ENCODE peak calls at places on chromosomes 11 and 22, in five cellular contexts. I, A, E, J and L are unnamed samples.
A peak's percentile ranks its signal among the peaks of the same experiment; 100 is the strongest.

GRCh38 chr11:1452744-1453143 is 33.8 kb downstream of the MOB2 start:
- DNase-seq in A (no peak), E (no peak), I (no peak), J (no peak), L (no peak)

GRCh38 chr11:74754507-74755255 is 6.0 kb downstream of the RNF169 start:
- DNase-seq in A (no peak), J (no peak), I (no peak), E (peak; percentile 92), L (no peak)

GRCh38 chr22:35315855-35316745 is 16.4 kb downstream of the TOM1 start:
- DNase-seq in I (peak; percentile 64), A (peak; percentile 13), J (peak; percentile 77), E (no peak), L (no peak)

GRCh38 chr11:45485070-45485716 is 180.2 kb downstream of the CHST1 start:
- DNase-seq in A (no peak), J (no peak), I (peak; percentile 22), E (no peak), L (no peak)

GRCh38 chr11:117287668-117288067 is 3.5 kb upstream of the BACE1-AS start:
- DNase-seq in E (peak; percentile 37), I (no peak), A (no peak), J (no peak), L (no peak)

GRCh38 chr11:116692318-116693106 is 80.3 kb downstream of the BUD13 start:
- DNase-seq in A (peak; percentile 25), I (peak; percentile 61), J (no peak), E (no peak), L (no peak)

GRCh38 chr22:25739659-25740344 is 2.2 kb upstream of the MYO18B start:
- DNase-seq in J (no peak), I (no peak), A (no peak), E (no peak), L (no peak)

GRCh38 chr11:120225372-120225909 is 14.5 kb upstream of the POU2F3 start:
- DNase-seq in A (no peak), I (peak; percentile 79), E (peak; percentile 26), J (no peak), L (no peak)

GRCh38 chr11:130609121-130610035 is 160.9 kb downstream of the ADAMTS15 start:
- DNase-seq in I (no peak), E (no peak), A (peak; percentile 35), J (peak; percentile 74), L (peak; percentile 96)

GRCh38 chr11:68350759-68351449 is 38.5 kb downstream of the LRP5 start:
- DNase-seq in A (no peak), I (no peak), J (no peak), E (no peak), L (no peak)

GRCh38 chr11:84383571-84383970 is 1097.4 kb upstream of the CCDC90B start:
- DNase-seq in E (no peak), J (no peak), I (no peak), A (no peak), L (no peak)

GRCh38 chr11:84381666-84382065 is 1095.5 kb upstream of the CCDC90B start:
- DNase-seq in A (no peak), E (no peak), I (no peak), J (no peak), L (no peak)

GRCh38 chr11:84390441-84391078 is 1104.4 kb upstream of the CCDC90B start:
- DNase-seq in A (no peak), J (no peak), I (no peak), E (no peak), L (no peak)

DNA sequence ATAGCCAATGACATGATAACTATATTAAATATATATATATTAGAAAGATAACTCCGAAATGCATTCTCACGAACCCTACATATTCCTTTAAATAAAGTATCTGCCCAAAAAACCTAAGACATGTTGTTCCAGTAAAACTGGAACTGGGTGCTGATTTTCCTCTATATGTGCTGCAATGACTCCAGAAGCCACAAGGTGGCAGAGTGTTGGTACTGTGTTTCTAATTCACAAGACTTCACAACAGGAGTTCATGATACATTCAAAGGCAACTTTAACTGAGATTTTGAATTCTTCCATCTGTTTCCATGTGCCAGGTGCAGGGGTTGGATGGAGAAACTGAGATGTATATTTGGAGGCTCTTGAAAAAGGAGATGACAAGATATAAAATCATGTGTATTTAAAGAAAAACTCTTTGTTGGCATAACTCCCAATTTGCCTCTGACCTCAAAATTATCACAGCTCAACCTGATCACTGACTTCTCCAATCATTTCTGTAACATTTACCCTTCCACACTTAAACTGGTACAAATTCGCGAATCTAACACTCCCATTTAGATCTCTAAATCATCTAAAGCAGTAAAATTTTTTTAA is 1098.6 kb upstream of the CCDC90B start:
- DNase-seq in I (no peak), A (peak; percentile 56), E (peak; percentile 44), J (no peak), L (peak; percentile 72)
- TF ChIP-seq POLR2A in I (no peak), A (no peak), E (no peak), J (no peak), L (no peak)

DNA sequence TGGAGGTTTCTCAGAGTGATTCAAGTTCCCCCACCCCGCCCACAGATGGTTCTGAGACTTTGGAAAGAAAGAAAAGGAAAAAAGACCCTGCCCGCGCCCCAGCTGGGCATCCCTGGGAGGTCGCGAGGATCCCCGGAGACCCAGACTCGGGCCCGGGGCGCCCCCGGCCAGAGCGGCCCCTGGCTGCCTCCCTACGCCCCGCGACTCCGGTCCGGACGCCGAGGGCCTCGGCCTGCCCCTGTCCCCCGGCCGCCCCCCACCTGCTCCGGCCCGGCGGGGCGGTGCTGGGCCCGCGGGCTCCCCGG is 2.3 kb upstream of the AIFM3 start:
- DNase-seq in I (peak; percentile 71), A (no peak), E (no peak), J (no peak), L (no peak)
- H3K4me3 ChIP-seq in I (no peak overlapping the region), A (no peak overlapping the region), E (peak overlapping the region; percentile 12), J (peak overlapping the region; percentile 43), L (peak overlapping the region; percentile 47)

DNA sequence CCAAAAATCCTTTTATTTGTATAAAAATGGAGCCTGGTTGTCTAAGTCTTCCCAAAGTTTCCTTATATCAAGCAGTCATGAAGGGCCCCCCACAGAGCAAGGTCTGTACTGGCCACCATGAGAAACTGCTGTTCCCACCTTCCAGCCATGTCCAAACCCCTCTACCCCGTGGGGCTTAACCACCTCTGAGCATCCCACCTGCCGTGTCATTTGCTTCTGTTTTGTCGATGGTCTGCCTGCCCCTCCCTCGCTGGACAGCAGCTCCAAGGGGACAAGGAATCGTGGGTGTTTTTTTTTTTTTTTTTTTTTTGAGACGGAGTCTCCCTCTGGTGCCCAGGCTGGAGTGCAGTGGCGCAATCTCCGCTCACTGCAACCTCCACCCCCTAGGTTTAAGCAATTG is 11.1 kb upstream of the ANO1 start:
- DNase-seq in E (no peak), I (no peak), J (no peak), A (no peak), L (no peak)
- TF ChIP-seq POLR2A in E (no peak), I (no peak), J (no peak), A (no peak), L (no peak)

DNA sequence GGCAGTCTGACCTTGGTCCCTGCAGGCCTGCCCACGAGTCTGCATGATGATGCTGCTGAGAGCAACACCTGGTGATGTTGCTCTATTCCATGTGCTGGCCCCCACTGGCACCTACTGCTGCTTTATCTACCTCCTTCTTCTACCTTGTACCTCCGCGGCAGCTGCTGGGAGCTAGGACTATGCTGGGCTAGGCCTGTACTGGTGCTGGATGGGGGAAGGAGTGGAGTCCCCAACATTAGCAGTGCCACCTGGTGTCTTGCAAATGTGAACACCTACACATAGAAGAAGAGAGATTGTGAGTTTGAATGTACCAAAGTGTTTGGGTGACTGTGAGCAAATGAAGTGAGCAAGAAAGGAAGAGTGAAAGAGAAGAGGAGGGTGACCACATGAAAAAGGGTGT is 30.5 kb downstream of the PTPN5 start:
- DNase-seq in A (no peak), E (no peak), I (no peak), J (no peak), L (no peak)
- H3K4me3 ChIP-seq in A (no peak overlapping the region), E (no peak overlapping the region), I (no peak overlapping the region), J (no peak overlapping the region), L (no peak overlapping the region)

GRCh38 chr22:39839917-39840510 is 53.5 kb downstream of the ENTHD1 start:
- DNase-seq in I (no peak), E (no peak), A (no peak), J (no peak), L (no peak)
- TF ChIP-seq POLR2A in I (no peak), E (no peak), A (no peak), J (no peak), L (no peak)